ENCODE peak calls at places on chromosomes 4 and X, in four cellular contexts. V is NCI-H1694, Y is lower leg skin, Q is NCI-H1105 treated with DMSO at 0.1 percent for 48 hours. E is an unnamed sample.

GRCh38 chrX:10062980-10063379 is 93.8 kb upstream of the CLCN4 start:
- DNase-seq in Q (no peak), V (no peak), Y (no peak), E (no peak)

GRCh38 chrX:49192722-49193328 is 6.7 kb upstream of the PRICKLE3 start:
- DNase-seq in Y (no peak), V (peak), Q (peak), E (peak)

GRCh38 chr4:41358626-41359025 is 101.9 kb downstream of the UCHL1 start:
- DNase-seq in V (no peak), Q (peak), Y (no peak), E (no peak)

GRCh38 chr4:32776435-32777203 is 2056.4 kb downstream of the PCDH7 start:
- DNase-seq in V (no peak), Y (no peak), Q (no peak), E (no peak)

GRCh38 chrX:154840856-154841255 is 6.4 kb upstream of the SMIM9 start:
- DNase-seq in V (peak), Y (no peak), Q (peak), E (no peak)

GRCh38 chr4:86033171-86033570 is 326.7 kb downstream of the MAPK10 start:
- DNase-seq in Q (no peak), Y (no peak), V (no peak), E (no peak)

GRCh38 chr4:110216079-110216478 is 17.7 kb upstream of the ELOVL6 start:
- DNase-seq in V (no peak), Y (no peak), Q (no peak), E (no peak)

GRCh38 chrX:107323786-107324492 is 117.5 kb downstream of the DNAAF6 start:
- DNase-seq in Q (no peak), Y (no peak), V (no peak), E (no peak)

GRCh38 chr4:118351851-118352827 is 664 bp downstream of the PRSS12 start:
- DNase-seq in Q (peak), Y (peak), V (no peak), E (peak)

GRCh38 chr4:70589785-70590184 is 2.3 kb upstream of the AMBN start:
- DNase-seq in Q (no peak), V (no peak), Y (no peak), E (no peak)

GRCh38 chr4:114180481-114180880 is 201.0 kb upstream of the ARSJ start:
- DNase-seq in Q (no peak), V (no peak), Y (no peak), E (peak)

GRCh38 chrX:11374570-11374969 is 81.4 kb downstream of the AMELX start:
- DNase-seq in V (no peak), Y (no peak), Q (no peak), E (no peak)

GRCh38 chr4:186932631-186933150 is 209.0 kb upstream of the FAT1 start:
- DNase-seq in V (no peak), Y (no peak), Q (peak), E (no peak)

GRCh38 chrX:115560211-115560977 is 580 bp upstream of the PLS3 start:
- DNase-seq in Q (peak), V (no peak), Y (no peak), E (no peak)

GRCh38 chr4:99783940-99784339 is 32.7 kb upstream of the DAPP1 start:
- DNase-seq in Y (no peak), V (no peak), Q (no peak), E (no peak)

GRCh38 chr4:82785248-82786003 is 13.2 kb downstream of the SCD5 start:
- DNase-seq in Q (no peak), Y (no peak), V (no peak), E (no peak)

GRCh38 chr4:180330521-180330920 is 1912.7 kb upstream of the TENM3 start:
- DNase-seq in Q (no peak), V (no peak), Y (no peak), E (no peak)

GRCh38 chrX:8731579-8732395 is at the start of gene ANOS1:
- DNase-seq in V (no peak), Y (no peak), Q (peak), E (peak)

GRCh38 chrX:107601759-107602158 is 26.6 kb upstream of the PRPS1 start:
- DNase-seq in Q (no peak), V (no peak), Y (no peak), E (no peak)

GRCh38 chrX:14698770-14699169 is 169.4 kb downstream of the GLRA2 start:
- DNase-seq in V (no peak), Y (no peak), Q (no peak), E (no peak)

GRCh38 chrX:73127700-73128241 is 48.5 kb upstream of the PABPC1L2A start:
- DNase-seq in Y (no peak), V (no peak), Q (peak), E (no peak)

GRCh38 chr4:145564540-145564939 is 54.6 kb upstream of the MMAA start:
- DNase-seq in V (no peak), Y (no peak), Q (no peak), E (no peak)

GRCh38 chr4:174540175-174540574 is 17.9 kb upstream of the HPGD start:
- DNase-seq in Y (no peak), V (no peak), Q (no peak), E (no peak)

GRCh38 chr4:184506527-184507121 is 32.3 kb upstream of the IRF2 start:
- DNase-seq in V (no peak), Y (no peak), Q (no peak), E (peak)

GRCh38 chr4:10093801-10094552 is 22.6 kb downstream of the WDR1 start:
- DNase-seq in V (no peak), Q (no peak), Y (no peak), E (no peak)

GRCh38 chr4:64251779-64252178 is 157.5 kb downstream of the TECRL start:
- DNase-seq in Q (peak), V (no peak), Y (no peak), E (no peak)

GRCh38 chrX:21926527-21927278 is 13.8 kb upstream of the SMS start:
- DNase-seq in Y (no peak), Q (no peak), V (no peak), E (no peak)

GRCh38 chr4:6346373-6347110 is 76.9 kb downstream of the WFS1 start:
- DNase-seq in Q (no peak), V (no peak), Y (no peak), E (no peak)